ENCODE peak calls at places on chromosomes 16 and 17, in six cellular contexts. One of them, this sample, is unnamed. For H3K4me1, the result is how much of the 10 kb centered on the place peaks cover.

GRCh38 chr17:49890077-49890821 is 42.4 kb upstream of the TAC4 start:
- DNase-seq in iPS DF 6.9: no peak
- DNase-seq in transverse colon: no peak
- DNase-seq in GM23338: peak
- DNase-seq in Peyer's patch: no peak
- DNase-seq in CD4-positive, CD25-positive, alpha-beta regulatory T cell: no peak
- DNase-seq in this sample: no peak

GRCh38 chr17:61205931-61206330 is 193.7 kb upstream of the TBX2 start:
- DNase-seq in iPS DF 6.9: no peak
- DNase-seq in transverse colon: no peak
- DNase-seq in GM23338: no peak
- DNase-seq in Peyer's patch: no peak
- DNase-seq in CD4-positive, CD25-positive, alpha-beta regulatory T cell: no peak
- DNase-seq in this sample: no peak

GRCh38 chr16:69320731-69321073 is 9.6 kb downstream of the VPS4A start:
- DNase-seq in iPS DF 6.9: no peak
- DNase-seq in transverse colon: no peak
- DNase-seq in GM23338: no peak
- DNase-seq in Peyer's patch: no peak
- DNase-seq in CD4-positive, CD25-positive, alpha-beta regulatory T cell: no peak
- DNase-seq in this sample: no peak

GRCh38 chr17:1313270-1314005 is 34.0 kb downstream of the TRARG1 start:
- DNase-seq in iPS DF 6.9: no peak
- DNase-seq in transverse colon: no peak
- DNase-seq in GM23338: no peak
- DNase-seq in Peyer's patch: no peak
- DNase-seq in CD4-positive, CD25-positive, alpha-beta regulatory T cell: no peak
- DNase-seq in this sample: no peak

GRCh38 chr17:1725642-1726511 is 1.4 kb downstream of the WDR81 start:
- DNase-seq in iPS DF 6.9: no peak
- DNase-seq in transverse colon: no peak
- DNase-seq in GM23338: no peak
- DNase-seq in Peyer's patch: no peak
- DNase-seq in CD4-positive, CD25-positive, alpha-beta regulatory T cell: no peak
- DNase-seq in this sample: no peak

GRCh38 chr16:1900452-1900774 is 17.8 kb downstream of the HS3ST6 start:
- DNase-seq in iPS DF 6.9: no peak
- DNase-seq in transverse colon: no peak
- DNase-seq in GM23338: no peak
- DNase-seq in Peyer's patch: no peak
- DNase-seq in CD4-positive, CD25-positive, alpha-beta regulatory T cell: no peak
- DNase-seq in this sample: no peak

GRCh38 chr17:39867084-39867890 is 715 bp upstream of the ZPBP2 start:
- DNase-seq in iPS DF 6.9: no peak
- DNase-seq in transverse colon: peak
- DNase-seq in GM23338: no peak
- DNase-seq in Peyer's patch: no peak
- DNase-seq in CD4-positive, CD25-positive, alpha-beta regulatory T cell: peak
- DNase-seq in this sample: no peak

GRCh38 chr16:57601801-57602478 is 26.5 kb upstream of the ADGRG1 start:
- DNase-seq in iPS DF 6.9: no peak
- DNase-seq in transverse colon: no peak
- DNase-seq in GM23338: no peak
- DNase-seq in Peyer's patch: no peak
- DNase-seq in CD4-positive, CD25-positive, alpha-beta regulatory T cell: peak
- DNase-seq in this sample: peak

GRCh38 chr17:56908061-56908542 is 5.7 kb downstream of the TRIM25 start:
- DNase-seq in iPS DF 6.9: no peak
- DNase-seq in transverse colon: peak
- DNase-seq in GM23338: no peak
- DNase-seq in Peyer's patch: peak
- DNase-seq in CD4-positive, CD25-positive, alpha-beta regulatory T cell: no peak
- DNase-seq in this sample: peak

GRCh38 chr16:57289391-57290257 is 5.2 kb upstream of the PLLP start:
- DNase-seq in iPS DF 6.9: no peak
- DNase-seq in transverse colon: no peak
- DNase-seq in GM23338: no peak
- DNase-seq in Peyer's patch: no peak
- DNase-seq in CD4-positive, CD25-positive, alpha-beta regulatory T cell: no peak
- DNase-seq in this sample: no peak

GRCh38 chr17:60386475-60387058 is 5.4 kb downstream of the USP32 start:
- DNase-seq in iPS DF 6.9: no peak
- DNase-seq in transverse colon: no peak
- DNase-seq in GM23338: no peak
- DNase-seq in Peyer's patch: no peak
- DNase-seq in CD4-positive, CD25-positive, alpha-beta regulatory T cell: no peak
- DNase-seq in this sample: no peak

GRCh38 chr17:10234033-10234432 is 35.6 kb upstream of the GAS7 start:
- DNase-seq in iPS DF 6.9: no peak
- DNase-seq in transverse colon: no peak
- DNase-seq in GM23338: no peak
- DNase-seq in Peyer's patch: no peak
- DNase-seq in CD4-positive, CD25-positive, alpha-beta regulatory T cell: no peak
- DNase-seq in this sample: no peak

GRCh38 chr17:27640790-27641189 is 9.8 kb downstream of the LGALS9 start:
- DNase-seq in iPS DF 6.9: no peak
- DNase-seq in transverse colon: no peak
- DNase-seq in GM23338: no peak
- DNase-seq in Peyer's patch: no peak
- DNase-seq in CD4-positive, CD25-positive, alpha-beta regulatory T cell: no peak
- DNase-seq in this sample: no peak

GRCh38 chr17:81026266-81027036 is 8.5 kb upstream of the BAIAP2 start:
- DNase-seq in iPS DF 6.9: no peak
- DNase-seq in transverse colon: no peak
- DNase-seq in GM23338: no peak
- DNase-seq in Peyer's patch: no peak
- DNase-seq in CD4-positive, CD25-positive, alpha-beta regulatory T cell: no peak
- DNase-seq in this sample: no peak

GRCh38 chr16:37511-37910 is 15.9 kb downstream of the POLR3K start:
- DNase-seq in iPS DF 6.9: no peak
- DNase-seq in transverse colon: no peak
- DNase-seq in GM23338: peak
- DNase-seq in Peyer's patch: no peak
- DNase-seq in CD4-positive, CD25-positive, alpha-beta regulatory T cell: no peak
- DNase-seq in this sample: no peak

GRCh38 chr16:48157302-48157701 is 1.5 kb upstream of the ABCC12 start:
- DNase-seq in iPS DF 6.9: no peak
- DNase-seq in transverse colon: no peak
- DNase-seq in GM23338: no peak
- DNase-seq in Peyer's patch: no peak
- DNase-seq in CD4-positive, CD25-positive, alpha-beta regulatory T cell: no peak
- DNase-seq in this sample: no peak

GRCh38 chr17:4519361-4519788 is 20.7 kb downstream of the SPNS2 start:
- DNase-seq in iPS DF 6.9: no peak
- DNase-seq in transverse colon: no peak
- DNase-seq in GM23338: no peak
- DNase-seq in Peyer's patch: no peak
- DNase-seq in CD4-positive, CD25-positive, alpha-beta regulatory T cell: no peak
- DNase-seq in this sample: no peak

GRCh38 chr16:19574625-19575024 is 19.1 kb downstream of the VPS35L start:
- DNase-seq in iPS DF 6.9: no peak
- DNase-seq in transverse colon: no peak
- DNase-seq in GM23338: no peak
- DNase-seq in Peyer's patch: no peak
- DNase-seq in CD4-positive, CD25-positive, alpha-beta regulatory T cell: no peak
- DNase-seq in this sample: no peak

GRCh38 chr16:80743273-80743672 is 61.1 kb downstream of the CDYL2 start:
- DNase-seq in iPS DF 6.9: no peak
- DNase-seq in transverse colon: no peak
- DNase-seq in GM23338: no peak
- DNase-seq in Peyer's patch: no peak
- DNase-seq in CD4-positive, CD25-positive, alpha-beta regulatory T cell: no peak
- DNase-seq in this sample: no peak

GRCh38 chr17:75910699-75911098 is 6.0 kb upstream of the MRPL38 start:
- DNase-seq in iPS DF 6.9: no peak
- DNase-seq in transverse colon: no peak
- DNase-seq in GM23338: peak
- DNase-seq in Peyer's patch: no peak
- DNase-seq in CD4-positive, CD25-positive, alpha-beta regulatory T cell: no peak
- DNase-seq in this sample: no peak

GRCh38 chr17:34721326-34721725 is 141.9 kb downstream of the TMEM132E start:
- DNase-seq in iPS DF 6.9: no peak
- DNase-seq in transverse colon: no peak
- DNase-seq in GM23338: no peak
- DNase-seq in Peyer's patch: no peak
- DNase-seq in CD4-positive, CD25-positive, alpha-beta regulatory T cell: no peak
- DNase-seq in this sample: no peak

GRCh38 chr17:50570516-50570915 is 10.0 kb downstream of the CACNA1G start:
- DNase-seq in iPS DF 6.9: no peak
- DNase-seq in transverse colon: no peak
- DNase-seq in GM23338: no peak
- DNase-seq in Peyer's patch: no peak
- DNase-seq in CD4-positive, CD25-positive, alpha-beta regulatory T cell: no peak
- DNase-seq in this sample: no peak

GRCh38 chr17:19728114-19728495 is 11.7 kb upstream of the SLC47A2 start:
- DNase-seq in iPS DF 6.9: no peak
- DNase-seq in transverse colon: peak
- DNase-seq in GM23338: no peak
- DNase-seq in Peyer's patch: peak
- DNase-seq in CD4-positive, CD25-positive, alpha-beta regulatory T cell: no peak
- DNase-seq in this sample: peak

GRCh38 chr16:79267781-79268180 is 332.8 kb downstream of the MAF start:
- DNase-seq in iPS DF 6.9: no peak
- DNase-seq in transverse colon: no peak
- DNase-seq in GM23338: no peak
- DNase-seq in Peyer's patch: no peak
- DNase-seq in CD4-positive, CD25-positive, alpha-beta regulatory T cell: no peak
- DNase-seq in this sample: no peak

GRCh38 chr17:78250891-78251772 is 19.7 kb downstream of the TMEM235 start:
- DNase-seq in iPS DF 6.9: peak
- DNase-seq in transverse colon: peak
- DNase-seq in GM23338: peak
- DNase-seq in Peyer's patch: peak
- DNase-seq in CD4-positive, CD25-positive, alpha-beta regulatory T cell: peak
- DNase-seq in this sample: peak
- H3K27ac ChIP-seq in iPS DF 6.9: no peak
- H3K27ac ChIP-seq in transverse colon: peak
- H3K27ac ChIP-seq in GM23338: no peak
- H3K27ac ChIP-seq in Peyer's patch: peak
- H3K27ac ChIP-seq in CD4-positive, CD25-positive, alpha-beta regulatory T cell: peak
- H3K27ac ChIP-seq in this sample: peak

DNA sequence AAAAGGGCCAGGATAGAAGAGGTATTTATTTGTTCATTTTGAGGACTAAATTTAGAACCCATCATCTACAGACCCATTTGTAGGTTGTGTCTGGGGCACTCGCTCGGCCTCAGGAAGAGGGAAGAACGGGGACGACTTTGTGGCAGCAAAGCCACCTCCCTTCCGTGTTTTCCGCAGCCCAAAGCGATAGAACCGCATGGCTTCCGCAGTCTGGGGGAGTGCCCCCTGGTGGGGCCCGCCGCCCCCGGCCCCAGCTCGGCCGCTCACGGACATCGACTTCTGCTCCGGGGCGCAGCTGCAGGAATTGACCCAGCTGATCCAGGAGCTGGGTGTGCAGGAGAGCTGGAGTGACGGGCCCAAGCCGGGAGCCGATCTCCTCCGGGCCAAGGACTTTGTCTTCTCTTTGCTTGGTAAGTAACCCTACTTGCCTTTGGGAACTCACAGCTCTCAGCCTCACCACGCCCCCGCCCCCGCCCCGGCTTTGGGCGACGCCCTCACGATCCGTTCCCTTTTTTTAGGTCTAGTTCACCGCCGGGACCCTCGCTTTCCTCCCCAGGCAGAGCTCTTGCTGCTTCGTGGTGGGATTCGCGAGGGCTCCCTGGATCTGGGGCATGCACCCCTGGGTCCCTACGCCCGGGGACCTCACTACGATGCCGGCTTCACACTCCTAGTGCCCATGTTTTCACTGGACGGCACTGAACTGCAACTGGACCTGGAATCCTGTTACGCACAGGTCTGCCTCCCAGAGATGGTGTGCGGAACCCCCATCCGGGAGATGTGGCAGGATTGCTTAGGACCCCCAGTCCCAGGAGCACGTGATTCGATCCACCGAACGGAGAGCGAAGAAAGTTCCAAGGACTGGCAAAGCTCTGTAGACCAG is 681 bp downstream of the TMEM102 start:
- DNase-seq in iPS DF 6.9: no peak
- DNase-seq in transverse colon: peak
- DNase-seq in GM23338: peak
- DNase-seq in Peyer's patch: peak
- DNase-seq in CD4-positive, CD25-positive, alpha-beta regulatory T cell: no peak
- DNase-seq in this sample: peak
- H3K4me1 ChIP-seq in iPS DF 6.9: under half
- H3K4me1 ChIP-seq in transverse colon: under half
- H3K4me1 ChIP-seq in GM23338: under half
- H3K4me1 ChIP-seq in Peyer's patch: under half
- H3K4me1 ChIP-seq in CD4-positive, CD25-positive, alpha-beta regulatory T cell: half or more
- H3K4me1 ChIP-seq in this sample: under half

GRCh38 chr17:12538003-12538402 is 127.7 kb upstream of the MYOCD start:
- DNase-seq in iPS DF 6.9: no peak
- DNase-seq in transverse colon: no peak
- DNase-seq in GM23338: no peak
- DNase-seq in Peyer's patch: no peak
- DNase-seq in CD4-positive, CD25-positive, alpha-beta regulatory T cell: no peak
- DNase-seq in this sample: no peak
- H3K4me3 ChIP-seq in iPS DF 6.9: no peak
- H3K4me3 ChIP-seq in transverse colon: no peak
- H3K4me3 ChIP-seq in GM23338: no peak
- H3K4me3 ChIP-seq in Peyer's patch: no peak
- H3K4me3 ChIP-seq in CD4-positive, CD25-positive, alpha-beta regulatory T cell: no peak
- H3K4me3 ChIP-seq in this sample: no peak

GRCh38 chr16:88264641-88265285 is 118.0 kb upstream of the ZNF469 start:
- DNase-seq in iPS DF 6.9: no peak
- DNase-seq in transverse colon: peak
- DNase-seq in GM23338: peak
- DNase-seq in Peyer's patch: peak
- DNase-seq in CD4-positive, CD25-positive, alpha-beta regulatory T cell: no peak
- DNase-seq in this sample: peak
- H3K27ac ChIP-seq in iPS DF 6.9: no peak
- H3K27ac ChIP-seq in transverse colon: peak
- H3K27ac ChIP-seq in GM23338: no peak
- H3K27ac ChIP-seq in Peyer's patch: no peak
- H3K27ac ChIP-seq in CD4-positive, CD25-positive, alpha-beta regulatory T cell: no peak
- H3K27ac ChIP-seq in this sample: peak

GRCh38 chr17:17515921-17516295 is 19.7 kb upstream of the RASD1 start:
- DNase-seq in iPS DF 6.9: no peak
- DNase-seq in transverse colon: no peak
- DNase-seq in GM23338: no peak
- DNase-seq in Peyer's patch: no peak
- DNase-seq in CD4-positive, CD25-positive, alpha-beta regulatory T cell: no peak
- DNase-seq in this sample: no peak
- H3K4me1 ChIP-seq in iPS DF 6.9: under half
- H3K4me1 ChIP-seq in transverse colon: under half
- H3K4me1 ChIP-seq in GM23338: under half
- H3K4me1 ChIP-seq in Peyer's patch: under half
- H3K4me1 ChIP-seq in CD4-positive, CD25-positive, alpha-beta regulatory T cell: under half
- H3K4me1 ChIP-seq in this sample: under half

DNA sequence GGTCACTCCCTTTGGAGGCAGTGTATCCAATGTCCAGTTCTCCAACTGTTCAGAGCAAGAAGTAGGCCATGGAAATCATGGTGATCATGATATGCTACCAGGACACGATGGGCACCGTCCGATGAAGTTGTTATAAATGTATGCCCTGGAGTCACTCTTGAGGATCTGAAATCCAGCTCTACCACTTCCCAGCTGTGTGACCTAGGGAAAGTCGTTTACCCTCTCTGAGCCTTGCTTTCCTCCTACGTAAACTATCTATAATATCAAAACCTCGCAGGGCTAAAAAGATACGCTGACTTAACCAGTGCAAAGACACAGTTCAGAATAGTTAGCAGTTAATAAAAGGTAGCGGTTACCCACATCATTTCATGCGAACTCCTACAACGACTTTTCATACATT is 194.2 kb downstream of the XYLT1 start:
- DNase-seq in iPS DF 6.9: no peak
- DNase-seq in transverse colon: no peak
- DNase-seq in GM23338: no peak
- DNase-seq in Peyer's patch: no peak
- DNase-seq in CD4-positive, CD25-positive, alpha-beta regulatory T cell: no peak
- DNase-seq in this sample: no peak
- H3K4me3 ChIP-seq in iPS DF 6.9: no peak
- H3K4me3 ChIP-seq in transverse colon: no peak
- H3K4me3 ChIP-seq in GM23338: no peak
- H3K4me3 ChIP-seq in Peyer's patch: no peak
- H3K4me3 ChIP-seq in CD4-positive, CD25-positive, alpha-beta regulatory T cell: no peak
- H3K4me3 ChIP-seq in this sample: no peak